ENCODE peak calls at places on chromosomes 5 and 9, in six cellular contexts. L is natural killer cell; G is G401; V is stimulated activated CD8-positive, alpha-beta memory T cell treated with anti-CD3 and anti-CD28 coated beads, Interleukin-12 subunit alpha, Interleukin-12 subunit beta, amount 100 ng/mL, for 4 hours; M is fibroblast of the aortic adventitia; D is A549. H is an unnamed sample.

GRCh38 chr5:148542812-148543211 is 111.5 kb downstream of the HTR4 start:
- DNase-seq in L (no peak), G (no peak), V (no peak), M (peak; percentile 22), D (no peak), H (no peak)

GRCh38 chr9:70490478-70490877 is 76.0 kb upstream of the KLF9 start:
- DNase-seq in L (no peak), G (no peak), V (no peak), M (no peak), D (no peak), H (no peak)

GRCh38 chr9:81814404-81814793 is 113.8 kb upstream of the SPATA31D4 start:
- DNase-seq in L (no peak), G (no peak), V (no peak), M (no peak), D (no peak), H (no peak)

GRCh38 chr9:138022121-138022741 is 144.6 kb downstream of the CACNA1B start:
- DNase-seq in L (peak; percentile 10), G (peak; percentile 39), V (no peak), M (no peak), D (peak; percentile 34), H (no peak)

GRCh38 chr9:94799578-94800264 is 73.2 kb downstream of the AOPEP start:
- DNase-seq in L (no peak), G (no peak), V (no peak), M (peak; percentile 80), D (no peak), H (no peak)

GRCh38 chr9:128607642-128608350 is 48.9 kb downstream of the DYNC2I2 start:
- DNase-seq in L (no peak), G (peak; percentile 99), V (no peak), M (peak; percentile 52), D (no peak), H (peak; percentile 82)

GRCh38 chr5:83744851-83745250 is 24.2 kb upstream of the HAPLN1 start:
- DNase-seq in L (no peak), G (no peak), V (no peak), M (peak; percentile 9), D (no peak), H (no peak)

GRCh38 chr5:69231851-69232250 is 2.8 kb upstream of the CDK7 start:
- DNase-seq in L (no peak), G (no peak), V (no peak), M (no peak), D (no peak), H (no peak)

GRCh38 chr5:91219141-91219802 is 163.8 kb downstream of the ARRDC3 start:
- DNase-seq in L (no peak), G (no peak), V (no peak), M (peak; percentile 97), D (peak; percentile 31), H (no peak)

GRCh38 chr9:79360387-79361347 is 211.1 kb upstream of the TLE4 start:
- DNase-seq in L (no peak), G (no peak), V (no peak), M (peak; percentile 3), D (no peak), H (no peak)

GRCh38 chr5:141654298-141654697 is 3.1 kb upstream of the FCHSD1 start:
- DNase-seq in L (no peak), G (no peak), V (no peak), M (peak; percentile 43), D (no peak), H (no peak)

GRCh38 chr5:142748568-142749249 is 21.5 kb upstream of the ARHGAP26 start:
- DNase-seq in L (peak; percentile 42), G (peak; percentile 84), V (peak; percentile 25), M (no peak), D (no peak), H (no peak)

GRCh38 chr9:38084556-38084880 is 15.5 kb upstream of the SHB start:
- DNase-seq in L (no peak), G (no peak), V (no peak), M (no peak), D (no peak), H (peak; percentile 56)

GRCh38 chr9:98256632-98257218 is 1.3 kb upstream of the TBC1D2 start:
- DNase-seq in L (no peak), G (peak; percentile 37), V (no peak), M (no peak), D (no peak), H (no peak)

GRCh38 chr5:17154211-17154996 is 63.0 kb upstream of the BASP1 start:
- DNase-seq in L (no peak), G (no peak), V (no peak), M (peak; percentile 77), D (peak; percentile 41), H (no peak)

GRCh38 chr5:136236479-136237083 is 43.6 kb upstream of the SMIM32 start:
- DNase-seq in L (no peak), G (no peak), V (no peak), M (no peak), D (no peak), H (no peak)

GRCh38 chr9:42388846-42389245 is 205.4 kb downstream of the SPATA31A6 start:
- DNase-seq in L (no peak), G (no peak), V (no peak), M (no peak), D (peak; percentile 13), H (no peak)

H was measured in cardiac septum.